ENCODE peak calls at places on chromosomes 16 and 17, in five cellular contexts. O, F, D, V and K are unnamed samples.

GRCh38 chr17:75241143-75241430 is 20.3 kb downstream of the GGA3 start:
- DNase-seq in O (no peak), F (no peak), D (no peak), V (no peak), K (no peak)

GRCh38 chr17:41141361-41141760 is 1.0 kb upstream of the KRTAP4-6 start:
- DNase-seq in V (no peak), O (no peak), F (no peak), D (no peak), K (no peak)

GRCh38 chr16:74699666-74700065 is 996 bp downstream of the MLKL start:
- DNase-seq in V (no peak), O (no peak), F (no peak), D (no peak), K (no peak)

GRCh38 chr16:65095090-65095728 is 26.7 kb downstream of the CDH11 start:
- DNase-seq in V (no peak), F (no peak), O (no peak), D (no peak), K (no peak)

GRCh38 chr17:17152385-17152784 is 53.7 kb downstream of the PLD6 start:
- DNase-seq in D (no peak), O (no peak), V (no peak), F (no peak), K (no peak)

GRCh38 chr17:15944720-15945492 is at the start of gene ADORA2B:
- DNase-seq in O (peak; percentile 83), F (peak; percentile 71), V (no peak), D (peak; percentile 88), K (peak; percentile 72)

GRCh38 chr17:61139219-61139618 is 260.4 kb upstream of the TBX2 start:
- DNase-seq in V (no peak), F (peak; percentile 88), O (peak; percentile 81), D (no peak), K (no peak)

GRCh38 chr17:76237859-76238313 is 2.4 kb downstream of the RNF157 start:
- DNase-seq in F (no peak), D (no peak), O (peak; percentile 23), V (no peak), K (no peak)

GRCh38 chr16:72621651-72622050 is 426.3 kb downstream of the ZFHX3 start:
- DNase-seq in F (peak; percentile 58), O (peak; percentile 7), D (no peak), V (no peak), K (no peak)

GRCh38 chr16:71622088-71622487 is 3.9 kb upstream of the MARVELD3 start:
- DNase-seq in D (no peak), V (no peak), F (no peak), O (no peak), K (no peak)

GRCh38 chr16:84836234-84836647 is 16.5 kb downstream of the CRISPLD2 start:
- DNase-seq in V (peak; percentile 38), D (peak; percentile 78), O (peak; percentile 99), F (peak; percentile 100), K (peak; percentile 51)

GRCh38 chr17:14011740-14012405 is 57.4 kb upstream of the COX10 start:
- DNase-seq in F (no peak), D (no peak), V (no peak), O (no peak), K (no peak)

GRCh38 chr17:52170963-52171572 is 12.6 kb upstream of the CA10 start:
- DNase-seq in D (peak; percentile 64), O (no peak), V (no peak), F (no peak), K (peak; percentile 21)

GRCh38 chr16:4972938-4973587 is 14.9 kb downstream of the SEC14L5 start:
- DNase-seq in O (peak; percentile 33), F (no peak), V (no peak), D (no peak), K (no peak)

GRCh38 chr17:20223808-20224328 is 214.7 kb downstream of the SPECC1 start:
- DNase-seq in O (peak; percentile 10), D (no peak), F (peak; percentile 10), V (no peak), K (no peak)

GRCh38 chr17:66636111-66636510 is 198.8 kb upstream of the CACNG5 start:
- DNase-seq in D (no peak), V (no peak), F (peak; percentile 87), O (peak; percentile 91), K (no peak)

GRCh38 chr16:3001316-3001715 is 11.4 kb upstream of the CLDN9 start:
- DNase-seq in O (no peak), V (no peak), D (peak; percentile 76), F (no peak), K (no peak)

GRCh38 chr16:86383488-86384262 is 126.7 kb upstream of the FOXF1 start:
- DNase-seq in F (peak; percentile 93), V (no peak), D (no peak), O (peak; percentile 95), K (no peak)

GRCh38 chr17:4948166-4948996 is at the start of gene PFN1:
- DNase-seq in V (no peak), F (peak; percentile 91), O (peak; percentile 96), D (peak; percentile 94), K (peak; percentile 82)

DNA sequence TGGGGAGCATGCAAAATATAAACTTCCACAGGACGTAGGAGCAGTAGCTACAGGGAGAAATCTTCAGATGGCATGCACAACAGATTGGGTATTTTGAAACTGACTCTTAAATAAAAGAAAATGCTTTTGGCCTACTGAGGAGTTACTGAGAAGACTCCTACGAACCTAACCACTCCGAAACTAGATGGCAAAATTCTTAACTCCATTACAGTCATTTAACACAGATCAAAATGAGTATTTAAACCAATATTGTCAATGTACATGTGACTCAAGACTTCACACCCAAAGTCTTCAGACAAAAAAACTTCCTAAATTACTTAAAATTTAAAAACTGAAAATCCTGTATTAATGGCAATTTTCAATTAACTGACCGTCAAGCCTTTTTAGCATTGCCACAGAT is 8.4 kb upstream of the TERB1 start:
- DNase-seq in V (no peak), D (no peak), F (no peak), O (no peak), K (no peak)
- H2BK15ac ChIP-seq in V (no peak overlapping the region), D (no peak overlapping the region), F (no peak overlapping the region), O (no peak overlapping the region), K (no peak overlapping the region)

DNA sequence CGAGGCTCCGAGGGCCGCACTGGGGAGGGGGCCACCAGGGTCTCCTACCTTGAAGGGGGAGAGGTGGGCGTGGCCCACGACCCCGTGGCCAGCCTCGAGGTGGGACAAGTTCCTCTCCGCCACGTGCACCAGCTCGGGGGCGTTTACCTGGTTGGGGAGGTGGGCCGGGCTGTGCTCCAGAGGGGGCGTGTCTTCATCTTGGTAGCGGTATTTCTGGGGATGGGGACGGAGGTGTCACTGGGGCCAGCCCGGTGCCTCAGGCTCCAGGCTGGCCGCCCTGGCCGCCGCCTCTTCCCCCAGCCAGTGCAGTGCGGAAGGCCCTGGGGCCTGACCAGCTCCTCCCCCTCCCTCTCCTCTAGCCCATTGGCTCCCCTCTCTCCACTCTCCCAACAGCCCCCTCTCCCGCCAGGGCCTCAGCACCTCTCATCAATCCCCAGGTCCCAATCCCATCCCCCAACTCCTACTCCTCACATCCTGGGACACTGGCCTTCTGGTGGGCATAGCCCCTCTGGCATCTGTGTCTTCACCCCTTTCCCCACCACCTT is 11.5 kb downstream of the DLG4 start:
- DNase-seq in F (no peak), V (no peak), O (no peak), D (peak; percentile 93), K (no peak)
- H2AFZ ChIP-seq in F (no peak overlapping the region), V (no peak overlapping the region), O (no peak overlapping the region), D (no peak overlapping the region), K (no peak overlapping the region)

GRCh38 chr17:47276444-47276843 is 22.8 kb downstream of the ITGB3 start:
- DNase-seq in O (no peak), V (no peak), D (no peak), F (no peak), K (no peak)
- H2BK15ac ChIP-seq in O (peak overlapping the region; percentile 64), V (peak overlapping the region; percentile 98), D (no peak overlapping the region), F (peak overlapping the region; percentile 84), K (peak overlapping the region; percentile 50)

GRCh38 chr17:62823111-62823895 is 15.2 kb upstream of the MARCHF10 start:
- DNase-seq in F (no peak), V (no peak), D (no peak), O (no peak), K (no peak)

GRCh38 chr17:62822080-62822904 is 14.2 kb upstream of the MARCHF10 start:
- DNase-seq in F (no peak), D (no peak), V (no peak), O (no peak), K (no peak)

GRCh38 chr17:62825182-62825581 is 17.1 kb upstream of the MARCHF10 start:
- DNase-seq in V (no peak), F (no peak), O (no peak), D (no peak), K (no peak)

GRCh38 chr17:62826956-62827355 is 18.8 kb upstream of the MARCHF10 start:
- DNase-seq in O (no peak), F (peak; percentile 62), D (no peak), V (no peak), K (no peak)

DNA sequence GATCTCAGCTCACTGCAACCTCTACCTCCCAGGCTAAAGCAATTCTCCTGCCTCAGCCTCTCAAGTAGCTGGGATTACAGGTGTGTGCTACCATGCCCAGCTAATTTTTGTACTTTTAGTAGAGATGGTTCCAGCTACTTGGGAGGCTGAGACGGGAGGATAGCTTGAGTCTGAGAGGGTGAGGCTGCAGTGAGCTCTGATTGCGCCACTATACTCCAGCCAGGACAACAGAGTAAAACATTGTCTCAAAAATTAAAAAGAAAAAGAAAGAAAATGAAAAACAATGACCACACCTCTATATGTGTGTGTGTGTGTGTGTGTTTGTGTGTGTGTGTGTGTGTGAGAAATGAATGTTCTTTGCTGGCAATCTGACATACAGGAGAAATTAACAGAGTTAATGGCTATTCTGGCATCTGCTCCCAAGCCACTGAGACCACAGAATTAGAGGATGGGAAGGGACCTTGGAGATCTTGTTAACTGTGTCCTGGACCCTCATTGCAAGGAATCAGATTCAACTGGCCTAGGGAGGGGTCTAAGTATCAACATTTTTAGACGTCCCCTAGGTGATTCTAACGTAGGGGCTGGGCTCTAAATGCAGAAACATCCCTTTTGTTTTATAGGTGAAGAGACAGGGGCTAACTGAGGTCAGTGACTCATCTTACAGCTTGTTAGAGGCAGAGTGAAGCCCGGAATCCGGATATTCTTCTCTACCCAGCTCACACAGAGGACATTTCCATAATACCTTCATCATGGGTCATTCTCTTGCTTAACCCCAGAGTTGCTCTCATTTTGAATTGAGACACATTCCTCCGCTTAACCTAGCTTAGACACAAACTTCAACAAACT is 16.4 kb upstream of the MARCHF10 start:
- DNase-seq in F (peak; percentile 95), D (peak; percentile 82), V (peak; percentile 79), O (peak; percentile 93), K (peak; percentile 61)
- H2AFZ ChIP-seq in F (peak overlapping the region; percentile 77), D (peak overlapping the region; percentile 54), V (no peak overlapping the region), O (no peak overlapping the region), K (peak overlapping the region; percentile 76)

GRCh38 chr17:59830007-59830630 is 62.6 kb downstream of the TUBD1 start:
- DNase-seq in O (peak; percentile 54), F (peak; percentile 63), D (no peak), V (no peak), K (no peak)
- H2BK15ac ChIP-seq in O (peak overlapping the region; percentile 80), F (peak overlapping the region; percentile 78), D (no peak overlapping the region), V (no peak overlapping the region), K (no peak overlapping the region)